ENCODE peak calls at places on chromosome 12, in seven cellular contexts. L is tibial nerve; R is A549; I is stimulated activated CD8-positive, alpha-beta memory T cell treated with anti-CD3 and anti-CD28 coated beads, Interleukin-15, amount 100 ng/mL, for 24 hours; S is fibroblast of the conjunctiva; N is T follicular helper cell; F is RWPE1. X is an unnamed sample.

GRCh38 chr12:59070534-59070933 is 150.2 kb upstream of the LRIG3 start:
- DNase-seq in L (no peak), N (no peak), F (no peak), R (no peak), S (no peak), I (no peak), X (no peak)

GRCh38 chr12:27549231-27549800 is 25.3 kb downstream of the PPFIBP1 start:
- DNase-seq in S (no peak), L (no peak), N (no peak), R (peak; percentile 34), I (no peak), F (peak; percentile 69), X (no peak)

GRCh38 chr12:58695263-58695662 is 225.0 kb downstream of the LRIG3 start:
- DNase-seq in R (no peak), L (no peak), S (no peak), I (no peak), F (no peak), N (no peak), X (no peak)

GRCh38 chr12:81699572-81699971 is 59.6 kb downstream of the PPFIA2 start:
- DNase-seq in L (no peak), S (no peak), I (no peak), N (no peak), R (no peak), F (no peak), X (no peak)

GRCh38 chr12:122062832-122063690 is 15.5 kb upstream of the MLXIP start:
- DNase-seq in N (no peak), F (peak; percentile 74), S (no peak), I (no peak), R (peak; percentile 51), L (no peak), X (no peak)

GRCh38 chr12:122523846-122524718 is 2.7 kb downstream of the RSRC2 start:
- DNase-seq in F (no peak), L (no peak), R (no peak), S (no peak), I (no peak), N (no peak), X (no peak)

GRCh38 chr12:45214739-45215418 is 1.0 kb upstream of the ANO6 start:
- DNase-seq in S (no peak), N (no peak), I (no peak), F (no peak), L (no peak), R (no peak), X (no peak)

GRCh38 chr12:998020-998874 is 7.2 kb downstream of the ERC1 start:
- DNase-seq in L (no peak), N (no peak), F (no peak), I (no peak), R (no peak), S (no peak), X (no peak)

GRCh38 chr12:2893007-2893406 is 2.3 kb downstream of the TULP3 start:
- DNase-seq in F (no peak), L (no peak), R (no peak), S (peak; percentile 90), I (no peak), N (no peak), X (no peak)

GRCh38 chr12:10636124-10636523 is 22.7 kb upstream of the MAGOHB start:
- DNase-seq in I (no peak), R (no peak), L (no peak), S (no peak), N (no peak), F (no peak), X (no peak)

GRCh38 chr12:51008329-51008728 is 17.9 kb downstream of the SLC11A2 start:
- DNase-seq in N (no peak), L (no peak), S (no peak), R (no peak), I (no peak), F (no peak), X (no peak)

GRCh38 chr12:109927622-109928021 is 27.5 kb downstream of the TCHP start:
- DNase-seq in N (peak; percentile 17), R (peak; percentile 78), S (peak; percentile 10), F (peak; percentile 46), L (no peak), I (no peak), X (no peak)

GRCh38 chr12:39736406-39736805 is 116.8 kb upstream of the ABCD2 start:
- DNase-seq in L (no peak), N (no peak), S (no peak), F (no peak), I (no peak), R (no peak), X (no peak)

GRCh38 chr12:86826051-86826450 is 569.9 kb upstream of the MGAT4C start:
- DNase-seq in N (no peak), I (no peak), S (no peak), L (no peak), R (no peak), F (no peak), X (no peak)

GRCh38 chr12:1022032-1022970 is 31.3 kb downstream of the ERC1 start:
- DNase-seq in F (no peak), L (no peak), I (no peak), R (no peak), S (no peak), N (no peak), X (no peak)

GRCh38 chr12:124633269-124633953 is 66.0 kb upstream of the NCOR2 start:
- DNase-seq in L (no peak), N (no peak), R (peak; percentile 38), F (peak; percentile 75), I (no peak), S (no peak), X (no peak)

GRCh38 chr12:57609781-57610552 is 1.3 kb upstream of the ARHGEF25 start:
- DNase-seq in S (no peak), R (no peak), I (no peak), L (no peak), N (no peak), F (no peak), X (no peak)

GRCh38 chr12:46256942-46257341 is 11.9 kb downstream of the SLC38A1 start:
- DNase-seq in R (no peak), I (no peak), F (no peak), N (no peak), L (no peak), S (no peak), X (no peak)

GRCh38 chr12:91991397-91992187 is 154.1 kb downstream of the BTG1 start:
- DNase-seq in L (no peak), R (no peak), N (no peak), S (no peak), F (no peak), I (no peak), X (no peak)

GRCh38 chr12:19761465-19761864 is 322.2 kb downstream of the AEBP2 start:
- DNase-seq in L (no peak), R (no peak), I (no peak), S (no peak), N (no peak), F (no peak), X (no peak)

GRCh38 chr12:1591029-1591428 is 3.4 kb downstream of the FBXL14 start:
- DNase-seq in L (no peak), S (no peak), F (peak; percentile 72), I (no peak), N (no peak), R (peak; percentile 67), X (peak; percentile 22)

GRCh38 chr12:68846811-68847210 is 38.8 kb downstream of the MDM2 start:
- DNase-seq in N (no peak), F (no peak), I (no peak), R (no peak), L (no peak), S (no peak), X (no peak)

GRCh38 chr12:74903522-74903921 is 306.1 kb downstream of the KCNC2 start:
- DNase-seq in R (no peak), L (no peak), F (no peak), S (no peak), N (no peak), I (no peak), X (no peak)

X was measured in T-helper 1 cell.